ENCODE peak calls at places on chromosomes 12 and 14, in seven cellular contexts. G is breast epithelium, F is GM20000, A is A549, P is cardiac fibroblast, N is lower lobe of right lung, S is type B pancreatic cell. Y is an unnamed sample.

GRCh38 chr12:109720152-109720855 is 6.7 kb downstream of the FAM222A start:
- DNase-seq in G (no peak), F (no peak), P (no peak), N (no peak), A (no peak), S (no peak), Y (no peak)

GRCh38 chr12:9027156-9027555 is 37.8 kb downstream of the KLRG1 start:
- DNase-seq in G (no peak), P (no peak), A (no peak), F (no peak), S (no peak), N (no peak), Y (no peak)

GRCh38 chr12:121819212-121819949 is 15.6 kb downstream of the SETD1B start:
- DNase-seq in F (no peak), G (no peak), A (no peak), N (no peak), P (no peak), S (no peak), Y (no peak)

GRCh38 chr14:35366048-35366428 is 38.5 kb downstream of the NFKBIA start:
- DNase-seq in F (no peak), S (no peak), N (peak), A (no peak), P (peak), G (no peak), Y (no peak)

GRCh38 chr14:89629383-89629782 is 212.3 kb upstream of the FOXN3 start:
- DNase-seq in G (no peak), F (no peak), S (no peak), N (no peak), P (no peak), A (no peak), Y (no peak)

GRCh38 chr14:66361013-66361412 is 125.2 kb upstream of the CCDC196 start:
- DNase-seq in N (no peak), G (no peak), P (no peak), F (no peak), A (no peak), S (no peak), Y (no peak)

GRCh38 chr12:19886805-19887105 is 447.5 kb downstream of the AEBP2 start:
- DNase-seq in N (no peak), P (no peak), S (no peak), G (no peak), A (no peak), F (no peak), Y (no peak)

GRCh38 chr12:48542300-48542928 is 17.0 kb downstream of the OR8S1 start:
- DNase-seq in P (peak), S (no peak), A (peak), N (peak), G (no peak), F (peak), Y (no peak)

GRCh38 chr14:87492556-87492955 is 500.4 kb downstream of the GALC start:
- DNase-seq in G (no peak), F (no peak), N (no peak), P (no peak), S (no peak), A (no peak), Y (no peak)

GRCh38 chr14:48970995-48971394 is 615.2 kb downstream of the RPS29 start:
- DNase-seq in G (no peak), N (no peak), F (no peak), A (no peak), P (no peak), S (no peak), Y (no peak)

GRCh38 chr12:108820700-108821406 is 36.5 kb downstream of the SSH1 start:
- DNase-seq in N (no peak), F (no peak), P (no peak), G (no peak), A (no peak), S (no peak), Y (no peak)

GRCh38 chr12:43937947-43938346 is 102.1 kb downstream of the TMEM117 start:
- DNase-seq in A (peak), F (no peak), G (no peak), N (no peak), S (no peak), P (peak), Y (no peak)

GRCh38 chr12:1804545-1805332 is 15.6 kb upstream of the LRTM2 start:
- DNase-seq in N (peak), F (peak), P (peak), G (peak), A (peak), S (peak), Y (peak)

GRCh38 chr12:1993871-1994371 is 10.3 kb downstream of the DCP1B start:
- DNase-seq in F (no peak), S (no peak), N (no peak), P (peak), G (no peak), A (no peak), Y (no peak)

GRCh38 chr12:41368006-41368405 is 179.9 kb downstream of the PDZRN4 start:
- DNase-seq in P (no peak), N (no peak), A (peak), F (no peak), G (no peak), S (no peak), Y (no peak)

GRCh38 chr14:99236386-99237133 is 35.4 kb downstream of the BCL11B start:
- DNase-seq in P (no peak), G (no peak), S (no peak), F (no peak), A (no peak), N (no peak), Y (no peak)

GRCh38 chr14:39268393-39268792 is 34.7 kb downstream of the MIA2 start:
- DNase-seq in P (peak), G (no peak), S (no peak), N (no peak), A (peak), F (no peak), Y (no peak)

GRCh38 chr14:63308723-63309317 is 9.9 kb downstream of the GPHB5 start:
- DNase-seq in N (no peak), A (peak), P (peak), G (no peak), F (peak), S (no peak), Y (no peak)

GRCh38 chr12:57086951-57087688 is 1.8 kb upstream of the NAB2 start:
- DNase-seq in F (peak), P (peak), S (peak), G (peak), N (peak), A (peak), Y (no peak)

GRCh38 chr12:76083761-76084276 is 666 bp downstream of the NAP1L1 start:
- DNase-seq in P (peak), S (peak), N (peak), A (peak), G (no peak), F (peak), Y (no peak)

GRCh38 chr12:2198088-2198501 is 145.3 kb downstream of the CACNA1C start:
- DNase-seq in S (no peak), F (no peak), N (no peak), G (no peak), P (peak), A (no peak), Y (peak)

GRCh38 chr14:23142826-23143225 is 23.8 kb upstream of the CEBPE start:
- DNase-seq in F (no peak), P (no peak), A (no peak), N (no peak), S (no peak), G (no peak), Y (no peak)

GRCh38 chr12:79837575-79837974 is 97.3 kb downstream of the PPP1R12A start:
- DNase-seq in N (no peak), P (no peak), F (no peak), G (no peak), S (no peak), A (no peak), Y (no peak)

GRCh38 chr12:104490221-104490620 is 33.5 kb downstream of the CHST11 start:
- DNase-seq in A (no peak), P (no peak), F (no peak), G (no peak), S (no peak), N (no peak), Y (no peak)

GRCh38 chr12:115920395-115921183 is 356.9 kb downstream of the MED13L start:
- DNase-seq in G (no peak), N (no peak), F (no peak), S (no peak), P (peak), A (no peak), Y (no peak)

GRCh38 chr12:52197371-52198231 is 5.8 kb upstream of the KRT80 start:
- DNase-seq in F (no peak), P (peak), S (no peak), A (no peak), G (no peak), N (peak), Y (no peak)

GRCh38 chr14:95023886-95024285 is 133.4 kb downstream of the DICER1 start:
- DNase-seq in F (no peak), P (no peak), N (no peak), A (no peak), S (no peak), G (no peak), Y (no peak)

GRCh38 chr12:94832105-94832504 is 171.4 kb downstream of the NDUFA12 start:
- DNase-seq in F (no peak), A (no peak), P (no peak), N (no peak), S (no peak), G (no peak), Y (no peak)

GRCh38 chr12:106345739-106346138 is 11.8 kb upstream of the POLR3B start:
- DNase-seq in N (no peak), P (peak), S (no peak), G (no peak), F (no peak), A (peak), Y (no peak)

GRCh38 chr12:6092784-6093722 is 31.4 kb downstream of the VWF start:
- DNase-seq in A (peak), N (peak), S (no peak), G (peak), P (peak), F (no peak), Y (peak)

GRCh38 chr14:99286761-99287160 is 14.8 kb upstream of the BCL11B start:
- DNase-seq in F (peak), P (no peak), S (no peak), A (no peak), G (no peak), N (no peak), Y (no peak)

GRCh38 chr14:76929927-76930326 is 98.6 kb downstream of the IRF2BPL start:
- DNase-seq in G (no peak), S (no peak), N (no peak), P (no peak), A (no peak), F (peak), Y (no peak)

GRCh38 chr12:75812341-75813018 is 219.1 kb downstream of the PHLDA1 start:
- DNase-seq in A (no peak), P (peak), G (no peak), F (no peak), S (no peak), N (no peak), Y (no peak)

GRCh38 chr14:74618078-74618952 is 6.3 kb upstream of the LTBP2 start:
- DNase-seq in P (peak), A (peak), N (peak), S (no peak), F (no peak), G (no peak), Y (peak)

GRCh38 chr12:60180298-60180697 is 584.5 kb downstream of the SLC16A7 start:
- DNase-seq in N (no peak), G (no peak), P (no peak), F (no peak), A (no peak), S (no peak), Y (no peak)

GRCh38 chr14:54123836-54124235 is 167.2 kb upstream of the BMP4 start:
- DNase-seq in F (no peak), N (no peak), A (no peak), P (no peak), G (no peak), S (no peak), Y (no peak)

GRCh38 chr12:113149361-113150150 is at the start of gene CFAP73:
- DNase-seq in G (peak), S (peak), N (peak), P (peak), F (no peak), A (peak), Y (peak)

GRCh38 chr12:15600223-15600935 is 188.8 kb downstream of the EPS8 start:
- DNase-seq in N (no peak), S (no peak), P (peak), G (no peak), F (no peak), A (no peak), Y (no peak)

GRCh38 chr14:23789696-23790095 is 153.5 kb downstream of the DHRS2 start:
- DNase-seq in S (no peak), N (no peak), A (no peak), G (no peak), F (no peak), P (no peak), Y (no peak)

DNA sequence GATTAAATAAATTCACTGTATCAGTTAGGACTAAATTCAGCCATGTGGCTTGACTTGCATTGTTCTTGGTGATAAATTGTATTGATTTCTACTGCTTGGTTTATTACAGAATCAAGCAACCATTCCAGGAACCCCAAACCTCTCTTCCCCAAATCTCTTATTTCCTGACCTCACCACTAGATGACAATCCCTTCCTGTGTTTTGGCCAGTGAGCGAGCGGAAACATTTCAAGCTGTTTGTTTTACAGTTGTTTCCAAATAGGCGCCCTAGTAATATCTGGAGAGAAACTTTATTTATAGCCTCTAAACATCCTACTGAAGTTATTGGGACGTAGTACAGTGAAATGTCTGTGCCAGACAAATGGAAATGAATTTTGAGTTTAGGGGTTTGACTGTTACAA is 161.1 kb downstream of the SNAPC1 start:
- DNase-seq in S (no peak), G (no peak), A (no peak), F (no peak), N (no peak), P (peak), Y (no peak)
- TF ChIP-seq CTCF in S (peak), G (no peak), A (no peak), F (no peak), N (peak), P (peak), Y (no peak)

GRCh38 chr12:96093543-96094196 is 58.3 kb upstream of the LTA4H start:
- DNase-seq in N (no peak), A (no peak), S (no peak), G (no peak), P (no peak), F (no peak), Y (no peak)

GRCh38 chr12:96094201-96094600 is 58.8 kb upstream of the LTA4H start:
- DNase-seq in A (peak), N (no peak), P (peak), S (no peak), F (no peak), G (no peak), Y (peak)

DNA sequence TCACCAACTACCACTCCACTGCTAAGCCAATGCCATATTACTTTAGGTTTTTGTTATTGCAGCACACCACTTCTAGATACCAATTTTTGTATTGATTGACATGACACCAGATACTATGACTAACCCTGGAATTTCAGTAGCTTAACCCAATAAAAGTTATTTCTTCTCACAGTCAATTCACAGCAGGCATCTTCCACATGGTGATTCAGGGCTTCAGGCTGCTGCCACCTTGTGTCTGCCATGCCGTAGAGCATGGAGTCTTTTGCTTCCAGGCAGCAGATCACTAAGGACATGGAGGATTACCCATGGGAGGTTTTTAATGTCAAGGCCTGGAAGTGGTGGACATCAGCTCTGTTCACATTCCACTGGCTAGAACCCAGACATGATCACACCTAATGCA is 56.4 kb upstream of the LTA4H start:
- DNase-seq in G (no peak), A (peak), P (peak), N (no peak), F (no peak), S (no peak), Y (no peak)
- TF ChIP-seq CTCF in G (no peak), A (no peak), P (no peak), N (no peak), F (no peak), S (no peak), Y (no peak)

GRCh38 chr14:51996148-51996746 is 6.9 kb downstream of the RTRAF start:
- DNase-seq in A (peak), G (no peak), S (no peak), P (peak), F (no peak), N (no peak), Y (no peak)
- TF ChIP-seq CTCF in A (peak), G (peak), S (peak), P (peak), F (peak), N (peak), Y (peak)

DNA sequence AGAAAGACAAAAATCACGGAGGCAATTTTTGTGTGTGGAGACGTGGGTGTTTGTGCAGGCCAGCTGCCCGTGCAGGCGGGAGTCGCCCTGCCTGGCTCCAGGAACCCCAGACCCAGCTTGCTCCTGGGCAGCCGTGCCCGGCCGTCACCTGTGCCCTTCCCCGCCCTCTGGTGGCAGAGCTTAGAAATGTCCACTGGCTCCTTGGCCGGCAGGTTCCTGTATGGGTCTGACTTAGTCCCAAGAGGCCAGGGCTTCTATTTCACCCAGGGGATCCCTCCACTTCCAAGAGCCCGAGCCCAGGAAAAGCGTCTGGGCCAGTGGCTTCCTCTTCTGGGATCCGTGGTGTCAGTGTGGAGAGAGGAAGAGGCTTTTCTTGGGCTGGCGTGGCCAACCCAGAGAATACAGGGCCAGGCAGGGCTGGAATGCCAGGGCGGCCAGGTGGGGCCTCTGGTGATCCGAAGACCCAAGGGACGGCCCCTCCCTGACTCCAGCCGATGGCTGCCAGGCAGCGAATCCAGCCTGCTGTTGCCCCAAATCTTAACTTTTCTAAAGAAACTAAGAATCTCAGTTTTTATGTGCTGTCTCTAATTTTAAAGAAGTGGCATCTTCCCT is 120.9 kb downstream of the TMEM132C start:
- DNase-seq in P (peak), G (peak), A (peak), N (peak), S (no peak), F (peak), Y (no peak)
- TF ChIP-seq CTCF in P (peak), G (peak), A (peak), N (peak), S (peak), F (peak), Y (peak)

DNA sequence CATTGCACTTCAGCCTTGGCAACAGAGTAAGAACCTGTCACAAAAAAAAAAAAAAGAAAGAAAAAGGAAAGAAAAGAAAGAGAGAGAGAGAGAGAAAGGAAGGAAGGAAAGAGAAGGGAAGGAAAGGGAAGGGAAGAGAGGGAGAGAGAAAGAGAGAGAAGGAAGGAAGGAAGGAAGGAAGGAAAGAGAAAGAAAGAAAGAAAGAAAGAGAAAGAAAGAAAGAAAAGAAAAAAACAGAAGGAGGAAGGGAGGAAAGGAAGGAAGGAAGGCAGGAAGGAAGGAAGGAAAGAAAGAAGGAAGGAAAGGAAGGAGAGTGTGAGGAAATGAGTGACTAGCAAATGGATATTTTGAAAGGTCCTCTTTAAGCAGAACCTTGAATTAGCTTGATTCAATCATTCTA is 13.3 kb upstream of the CMAS start:
- DNase-seq in S (no peak), P (no peak), F (no peak), N (no peak), A (no peak), G (no peak), Y (no peak)
- TF ChIP-seq CTCF in S (no peak), P (no peak), F (no peak), N (no peak), A (no peak), G (no peak), Y (no peak)

GRCh38 chr14:106530031-106530422 is 1003.6 kb downstream of the TMEM121 start:
- DNase-seq in A (no peak), P (no peak), N (no peak), S (no peak), F (no peak), G (no peak), Y (no peak)
- TF ChIP-seq CTCF in A (no peak), P (no peak), N (no peak), S (no peak), F (no peak), G (no peak), Y (no peak)

Y was measured in kidney epithelial cell.